ENCODE peak calls at places on chromosomes 5 and 9, in four cellular contexts. L is astrocyte of the hippocampus, U is ureter, K is osteocyte. E is an unnamed sample.

GRCh38 chr9:133957328-133957727 is 34.8 kb downstream of the VAV2 start:
- DNase-seq in L (no peak), U (no peak), K (no peak), E (no peak)

GRCh38 chr9:95127249-95128176 is 190.0 kb downstream of the FANCC start:
- DNase-seq in L (peak; percentile 94), U (peak; percentile 87), K (peak; percentile 94), E (peak; percentile 66)

GRCh38 chr5:95870105-95870672 is 47.7 kb upstream of the GLRX start:
- DNase-seq in L (no peak), U (no peak), K (no peak), E (no peak)

GRCh38 chr9:14243514-14244042 is 70.4 kb downstream of the NFIB start:
- DNase-seq in L (no peak), U (no peak), K (no peak), E (no peak)

GRCh38 chr9:14136047-14136446 is 177.9 kb downstream of the NFIB start:
- DNase-seq in L (no peak), U (no peak), K (no peak), E (no peak)

GRCh38 chr5:175035882-175036533 is 311.6 kb downstream of the MSX2 start:
- DNase-seq in L (no peak), U (no peak), K (no peak), E (no peak)

GRCh38 chr5:93654676-93655075 is 71.7 kb downstream of the NR2F1 start:
- DNase-seq in L (peak; percentile 21), U (no peak), K (no peak), E (no peak)

GRCh38 chr9:68780735-68781134 is 75.7 kb downstream of the PIP5K1B start:
- DNase-seq in L (peak; percentile 21), U (no peak), K (no peak), E (no peak)

GRCh38 chr5:80260461-80260860 is 4.6 kb upstream of the SERINC5 start:
- DNase-seq in L (no peak), U (no peak), K (no peak), E (no peak)

GRCh38 chr9:111572945-111573604 is 26.4 kb downstream of the PTGR1 start:
- DNase-seq in L (peak; percentile 88), U (no peak), K (no peak), E (no peak)

GRCh38 chr9:114002271-114002985 is 75.7 kb downstream of the AMBP start:
- DNase-seq in L (no peak), U (peak; percentile 27), K (peak; percentile 80), E (no peak)

GRCh38 chr9:93390953-93391515 is 60.5 kb upstream of the FAM120A start:
- DNase-seq in L (no peak), U (no peak), K (no peak), E (no peak)

GRCh38 chr5:146721073-146721830 is 157.3 kb downstream of the PPP2R2B start:
- DNase-seq in L (no peak), U (no peak), K (no peak), E (no peak)

GRCh38 chr9:34158362-34158869 is 20.4 kb upstream of the UBAP1 start:
- DNase-seq in L (peak; percentile 96), U (no peak), K (no peak), E (no peak)

GRCh38 chr9:109329274-109330258 is 8.7 kb upstream of the EPB41L4B start:
- DNase-seq in L (peak; percentile 51), U (peak; percentile 78), K (no peak), E (no peak)

GRCh38 chr9:36896296-36896695 is 137.8 kb downstream of the PAX5 start:
- DNase-seq in L (no peak), U (no peak), K (no peak), E (no peak)

GRCh38 chr9:113528811-113529210 is 65.3 kb downstream of the RGS3 start:
- DNase-seq in L (no peak), U (no peak), K (no peak), E (no peak)

GRCh38 chr5:14050821-14051220 is 92.3 kb upstream of the TRIO start:
- DNase-seq in L (no peak), U (no peak), K (no peak), E (no peak)

GRCh38 chr9:123637596-123637939 is 281.6 kb downstream of the CRB2 start:
- DNase-seq in L (peak; percentile 66), U (no peak), K (no peak), E (no peak)

GRCh38 chr5:179192891-179193470 is 132.8 kb downstream of the ZNF354C start:
- DNase-seq in L (no peak), U (no peak), K (no peak), E (no peak)

GRCh38 chr5:42542106-42542505 is 118.9 kb downstream of the GHR start:
- DNase-seq in L (no peak), U (no peak), K (no peak), E (no peak)

GRCh38 chr9:6802926-6803325 is 45.2 kb downstream of the KDM4C start:
- DNase-seq in L (no peak), U (no peak), K (no peak), E (no peak)

GRCh38 chr5:142433526-142434321 is 108.9 kb upstream of the SPRY4 start:
- DNase-seq in L (peak; percentile 75), U (no peak), K (no peak), E (no peak)

GRCh38 chr5:62627901-62628300 is 49.3 kb downstream of the LRRC70 start:
- DNase-seq in L (no peak), U (no peak), K (no peak), E (no peak)

GRCh38 chr9:109923371-109923770 is 143.4 kb downstream of the PALM2AKAP2 start:
- DNase-seq in L (no peak), U (no peak), K (no peak), E (no peak)

GRCh38 chr9:28264368-28264767 is 691.1 kb upstream of the C9orf72 start:
- DNase-seq in L (peak; percentile 6), U (no peak), K (no peak), E (no peak)

GRCh38 chr5:179488464-179488863 is 61.9 kb upstream of the RUFY1 start:
- DNase-seq in L (no peak), U (no peak), K (no peak), E (no peak)

GRCh38 chr5:43561346-43561745 is 4.5 kb upstream of the PAIP1 start:
- DNase-seq in L (no peak), U (no peak), K (no peak), E (no peak)

GRCh38 chr9:81526587-81526986 is 162.8 kb downstream of the TLE1 start:
- DNase-seq in L (peak; percentile 69), U (no peak), K (no peak), E (no peak)

GRCh38 chr9:133713960-133714495 is 24.1 kb downstream of the SARDH start:
- DNase-seq in L (no peak), U (no peak), K (no peak), E (no peak)

GRCh38 chr9:75824816-75825568 is 65.5 kb upstream of the PCSK5 start:
- DNase-seq in L (no peak), U (no peak), K (no peak), E (no peak)

GRCh38 chr9:32533816-32534215 is 7.8 kb upstream of the RIGI start:
- DNase-seq in L (no peak), U (no peak), K (no peak), E (no peak)

GRCh38 chr9:112487008-112487798 is 576 bp downstream of the KIAA1958 start:
- DNase-seq in L (peak; percentile 76), U (peak; percentile 59), K (peak; percentile 88), E (peak; percentile 23)

GRCh38 chr9:134734270-134734669 is 92.7 kb downstream of the COL5A1 start:
- DNase-seq in L (peak; percentile 76), U (no peak), K (no peak), E (no peak)

E was measured in T-helper 17 cell.